ENCODE peak calls at places on chromosomes 11 and 22, in five cellular contexts. One of them, this sample, is unnamed.

GRCh38 chr22:23815781-23816551 is 22.8 kb downstream of the DERL3 start:
- DNase-seq in hepatocyte: no peak
- DNase-seq in OCI-LY7: no peak
- DNase-seq in MM.1S: no peak
- DNase-seq in HCT116: no peak
- DNase-seq in this sample: peak; percentile 5

GRCh38 chr22:49111085-49111484 is 716.6 kb downstream of the BRD1 start:
- DNase-seq in hepatocyte: no peak
- DNase-seq in OCI-LY7: no peak
- DNase-seq in MM.1S: no peak
- DNase-seq in HCT116: no peak
- DNase-seq in this sample: no peak

GRCh38 chr11:62909107-62909894 is 11.9 kb downstream of the CHRM1 start:
- DNase-seq in hepatocyte: peak; percentile 87
- DNase-seq in OCI-LY7: peak; percentile 34
- DNase-seq in MM.1S: peak; percentile 30
- DNase-seq in HCT116: peak; percentile 47
- DNase-seq in this sample: peak; percentile 82

GRCh38 chr11:120303004-120303637 is 22.0 kb upstream of the TLCD5 start:
- DNase-seq in hepatocyte: peak; percentile 91
- DNase-seq in OCI-LY7: peak; percentile 71
- DNase-seq in MM.1S: peak; percentile 77
- DNase-seq in HCT116: peak; percentile 82
- DNase-seq in this sample: peak; percentile 62

GRCh38 chr11:119316017-119316728 is 757 bp downstream of the MCAM start:
- DNase-seq in hepatocyte: no peak
- DNase-seq in OCI-LY7: no peak
- DNase-seq in MM.1S: no peak
- DNase-seq in HCT116: no peak
- DNase-seq in this sample: peak; percentile 92

GRCh38 chr11:44519989-44520737 is 45.3 kb upstream of the CD82 start:
- DNase-seq in hepatocyte: peak; percentile 27
- DNase-seq in OCI-LY7: no peak
- DNase-seq in MM.1S: no peak
- DNase-seq in HCT116: no peak
- DNase-seq in this sample: no peak

GRCh38 chr22:40813912-40814315 is 5.2 kb downstream of the SLC25A17 start:
- DNase-seq in hepatocyte: no peak
- DNase-seq in OCI-LY7: no peak
- DNase-seq in MM.1S: no peak
- DNase-seq in HCT116: no peak
- DNase-seq in this sample: no peak

GRCh38 chr11:116638463-116638862 is 134.3 kb downstream of the BUD13 start:
- DNase-seq in hepatocyte: no peak
- DNase-seq in OCI-LY7: no peak
- DNase-seq in MM.1S: no peak
- DNase-seq in HCT116: no peak
- DNase-seq in this sample: no peak

GRCh38 chr11:1397862-1398505 is 8.2 kb downstream of the BRSK2 start:
- DNase-seq in hepatocyte: no peak
- DNase-seq in OCI-LY7: no peak
- DNase-seq in MM.1S: no peak
- DNase-seq in HCT116: no peak
- DNase-seq in this sample: no peak

GRCh38 chr11:116215471-116216113 is 557.2 kb downstream of the BUD13 start:
- DNase-seq in hepatocyte: no peak
- DNase-seq in OCI-LY7: peak; percentile 13
- DNase-seq in MM.1S: no peak
- DNase-seq in HCT116: no peak
- DNase-seq in this sample: no peak

GRCh38 chr11:41879186-41879738 is 419.8 kb upstream of the LRRC4C start:
- DNase-seq in hepatocyte: no peak
- DNase-seq in OCI-LY7: no peak
- DNase-seq in MM.1S: no peak
- DNase-seq in HCT116: no peak
- DNase-seq in this sample: no peak

GRCh38 chr22:30640839-30641430 is 5.4 kb downstream of the SLC35E4 start:
- DNase-seq in hepatocyte: no peak
- DNase-seq in OCI-LY7: no peak
- DNase-seq in MM.1S: no peak
- DNase-seq in HCT116: no peak
- DNase-seq in this sample: no peak

GRCh38 chr11:82738116-82738515 is 4.5 kb upstream of the FAM181B start:
- DNase-seq in hepatocyte: no peak
- DNase-seq in OCI-LY7: no peak
- DNase-seq in MM.1S: no peak
- DNase-seq in HCT116: no peak
- DNase-seq in this sample: no peak

GRCh38 chr11:121886005-121886739 is 229.8 kb downstream of the BLID start:
- DNase-seq in hepatocyte: no peak
- DNase-seq in OCI-LY7: no peak
- DNase-seq in MM.1S: no peak
- DNase-seq in HCT116: no peak
- DNase-seq in this sample: no peak

GRCh38 chr11:22516136-22516535 is 109.5 kb downstream of the FANCF start:
- DNase-seq in hepatocyte: no peak
- DNase-seq in OCI-LY7: no peak
- DNase-seq in MM.1S: no peak
- DNase-seq in HCT116: no peak
- DNase-seq in this sample: peak; percentile 33

GRCh38 chr11:130827697-130828377 is 88.4 kb downstream of the SNX19 start:
- DNase-seq in hepatocyte: peak; percentile 87
- DNase-seq in OCI-LY7: no peak
- DNase-seq in MM.1S: peak; percentile 84
- DNase-seq in HCT116: peak; percentile 50
- DNase-seq in this sample: peak; percentile 53

GRCh38 chr11:59040607-59041006 is 45.5 kb upstream of the GLYATL1B start:
- DNase-seq in hepatocyte: no peak
- DNase-seq in OCI-LY7: peak; percentile 27
- DNase-seq in MM.1S: peak; percentile 27
- DNase-seq in HCT116: no peak
- DNase-seq in this sample: no peak

GRCh38 chr22:38035530-38035885 is 21.7 kb upstream of the PICK1 start:
- DNase-seq in hepatocyte: no peak
- DNase-seq in OCI-LY7: peak; percentile 22
- DNase-seq in MM.1S: no peak
- DNase-seq in HCT116: no peak
- DNase-seq in this sample: peak; percentile 19

GRCh38 chr22:26691377-26691716 is 34.0 kb downstream of the MIAT start:
- DNase-seq in hepatocyte: no peak
- DNase-seq in OCI-LY7: no peak
- DNase-seq in MM.1S: no peak
- DNase-seq in HCT116: no peak
- DNase-seq in this sample: no peak

GRCh38 chr11:129041611-129042018 is 98.9 kb upstream of the TP53AIP1 start:
- DNase-seq in hepatocyte: no peak
- DNase-seq in OCI-LY7: no peak
- DNase-seq in MM.1S: no peak
- DNase-seq in HCT116: no peak
- DNase-seq in this sample: no peak

GRCh38 chr11:87203907-87204602 is 166.3 kb downstream of the TMEM135 start:
- DNase-seq in hepatocyte: no peak
- DNase-seq in OCI-LY7: no peak
- DNase-seq in MM.1S: no peak
- DNase-seq in HCT116: no peak
- DNase-seq in this sample: no peak

GRCh38 chr11:123904932-123905331 is 3.0 kb downstream of the OR8D4 start:
- DNase-seq in hepatocyte: no peak
- DNase-seq in OCI-LY7: no peak
- DNase-seq in MM.1S: no peak
- DNase-seq in HCT116: no peak
- DNase-seq in this sample: no peak

GRCh38 chr22:22798716-22799115 is 88.9 kb upstream of the IGLL5 start:
- DNase-seq in hepatocyte: no peak
- DNase-seq in OCI-LY7: no peak
- DNase-seq in MM.1S: no peak
- DNase-seq in HCT116: no peak
- DNase-seq in this sample: no peak

GRCh38 chr11:47992959-47993820 is 12.8 kb downstream of the PTPRJ start:
- DNase-seq in hepatocyte: peak; percentile 62
- DNase-seq in OCI-LY7: no peak
- DNase-seq in MM.1S: no peak
- DNase-seq in HCT116: peak; percentile 72
- DNase-seq in this sample: no peak

GRCh38 chr11:19079643-19080440 is 19.3 kb upstream of the MRGPRX2 start:
- DNase-seq in hepatocyte: peak; percentile 19
- DNase-seq in OCI-LY7: no peak
- DNase-seq in MM.1S: no peak
- DNase-seq in HCT116: peak; percentile 47
- DNase-seq in this sample: no peak

GRCh38 chr11:93500759-93501158 is 42.4 kb downstream of the SMCO4 start:
- DNase-seq in hepatocyte: no peak
- DNase-seq in OCI-LY7: no peak
- DNase-seq in MM.1S: no peak
- DNase-seq in HCT116: no peak
- DNase-seq in this sample: no peak

GRCh38 chr11:99513368-99513767 is 492.6 kb downstream of the CNTN5 start:
- DNase-seq in hepatocyte: no peak
- DNase-seq in OCI-LY7: no peak
- DNase-seq in MM.1S: no peak
- DNase-seq in HCT116: no peak
- DNase-seq in this sample: no peak

GRCh38 chr11:61978703-61979661 is 11.5 kb upstream of the FTH1 start:
- DNase-seq in hepatocyte: no peak
- DNase-seq in OCI-LY7: no peak
- DNase-seq in MM.1S: no peak
- DNase-seq in HCT116: no peak
- DNase-seq in this sample: no peak

GRCh38 chr11:128450882-128451647 is 136.3 kb downstream of the ETS1 start:
- DNase-seq in hepatocyte: no peak
- DNase-seq in OCI-LY7: no peak
- DNase-seq in MM.1S: no peak
- DNase-seq in HCT116: no peak
- DNase-seq in this sample: no peak

GRCh38 chr22:48804811-48805301 is 1022.8 kb downstream of the BRD1 start:
- DNase-seq in hepatocyte: no peak
- DNase-seq in OCI-LY7: no peak
- DNase-seq in MM.1S: no peak
- DNase-seq in HCT116: no peak
- DNase-seq in this sample: no peak

GRCh38 chr22:37526376-37526775 is 7.2 kb upstream of the CARD10 start:
- DNase-seq in hepatocyte: no peak
- DNase-seq in OCI-LY7: no peak
- DNase-seq in MM.1S: no peak
- DNase-seq in HCT116: no peak
- DNase-seq in this sample: no peak

GRCh38 chr11:20089796-20090653 is 70.2 kb downstream of the DBX1 start:
- DNase-seq in hepatocyte: peak; percentile 39
- DNase-seq in OCI-LY7: no peak
- DNase-seq in MM.1S: no peak
- DNase-seq in HCT116: no peak
- DNase-seq in this sample: no peak

GRCh38 chr22:42296381-42296853 is 26.0 kb upstream of the TCF20 start:
- DNase-seq in hepatocyte: peak; percentile 53
- DNase-seq in OCI-LY7: peak; percentile 77
- DNase-seq in MM.1S: no peak
- DNase-seq in HCT116: no peak
- DNase-seq in this sample: peak; percentile 90

DNA sequence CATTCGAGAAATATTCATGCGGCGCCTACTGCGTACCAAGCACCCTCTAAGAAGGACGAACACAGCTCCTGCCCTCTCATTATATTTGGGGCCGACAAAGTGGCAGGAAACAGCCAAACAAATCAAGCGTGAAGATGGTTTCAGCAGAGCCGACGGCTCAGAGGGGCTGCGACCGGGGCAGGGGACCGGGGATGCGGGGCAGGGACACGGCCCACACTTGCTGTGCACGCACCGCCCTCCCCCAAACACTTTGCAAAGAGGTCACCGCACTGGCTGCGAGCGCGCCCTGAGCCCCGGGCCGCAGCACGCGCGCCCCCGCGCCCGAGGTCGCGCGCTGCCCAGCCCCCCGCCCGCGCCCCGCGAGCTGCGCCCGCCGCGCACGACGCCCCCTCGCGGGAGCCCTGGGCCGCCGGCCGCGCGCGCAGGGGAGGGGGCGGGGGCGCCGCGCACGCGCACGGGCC is 255 bp upstream of the SYNGR1 start:
- DNase-seq in hepatocyte: peak; percentile 81
- DNase-seq in OCI-LY7: peak; percentile 81
- DNase-seq in MM.1S: no peak
- DNase-seq in HCT116: no peak
- DNase-seq in this sample: peak; percentile 95
- TF ChIP-seq EZH2phosphoT487 in hepatocyte: no peak
- TF ChIP-seq EZH2phosphoT487 in OCI-LY7: no peak
- TF ChIP-seq EZH2phosphoT487 in MM.1S: no peak
- TF ChIP-seq EZH2phosphoT487 in HCT116: no peak
- TF ChIP-seq EZH2phosphoT487 in this sample: no peak

GRCh38 chr11:65086809-65087208 is 2.8 kb downstream of the ZFPL1 start:
- DNase-seq in hepatocyte: no peak
- DNase-seq in OCI-LY7: no peak
- DNase-seq in MM.1S: no peak
- DNase-seq in HCT116: no peak
- DNase-seq in this sample: no peak

GRCh38 chr11:65089621-65090020 is 5.6 kb downstream of the ZFPL1 start:
- DNase-seq in hepatocyte: no peak
- DNase-seq in OCI-LY7: no peak
- DNase-seq in MM.1S: peak; percentile 97
- DNase-seq in HCT116: no peak
- DNase-seq in this sample: no peak

GRCh38 chr11:65087827-65088226 is 3.8 kb downstream of the ZFPL1 start:
- DNase-seq in hepatocyte: no peak
- DNase-seq in OCI-LY7: no peak
- DNase-seq in MM.1S: no peak
- DNase-seq in HCT116: no peak
- DNase-seq in this sample: no peak

GRCh38 chr11:65087216-65087615 is 3.2 kb downstream of the ZFPL1 start:
- DNase-seq in hepatocyte: no peak
- DNase-seq in OCI-LY7: no peak
- DNase-seq in MM.1S: no peak
- DNase-seq in HCT116: no peak
- DNase-seq in this sample: no peak

DNA sequence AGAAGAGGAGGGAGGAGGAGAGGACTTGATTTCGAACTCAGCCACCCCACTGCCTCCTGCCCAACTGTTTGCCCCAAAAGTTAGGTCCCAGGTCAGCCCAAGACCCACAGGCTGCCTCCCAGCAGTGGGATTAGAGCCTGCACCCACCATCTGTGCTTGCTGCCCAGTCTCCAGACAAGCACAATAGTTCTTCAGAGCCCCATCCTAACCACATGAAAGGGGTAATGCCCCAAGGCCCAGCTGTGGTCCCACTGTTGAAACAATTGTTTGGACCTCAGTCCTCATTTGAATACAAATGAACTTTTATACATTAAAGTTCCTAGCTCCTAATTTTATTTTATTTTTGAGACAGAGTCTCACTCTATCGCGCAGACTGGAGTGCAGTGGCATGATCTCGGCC is 5.4 kb upstream of the VPS51 start:
- DNase-seq in hepatocyte: no peak
- DNase-seq in OCI-LY7: no peak
- DNase-seq in MM.1S: peak; percentile 82
- DNase-seq in HCT116: no peak
- DNase-seq in this sample: no peak
- TF ChIP-seq EZH2phosphoT487 in hepatocyte: no peak
- TF ChIP-seq EZH2phosphoT487 in OCI-LY7: no peak
- TF ChIP-seq EZH2phosphoT487 in MM.1S: no peak
- TF ChIP-seq EZH2phosphoT487 in HCT116: no peak
- TF ChIP-seq EZH2phosphoT487 in this sample: no peak

GRCh38 chr11:118259138-118259537 is 5.0 kb downstream of the MPZL2 start:
- DNase-seq in hepatocyte: no peak
- DNase-seq in OCI-LY7: no peak
- DNase-seq in MM.1S: no peak
- DNase-seq in HCT116: no peak
- DNase-seq in this sample: no peak
- TF ChIP-seq EZH2phosphoT487 in hepatocyte: no peak
- TF ChIP-seq EZH2phosphoT487 in OCI-LY7: no peak
- TF ChIP-seq EZH2phosphoT487 in MM.1S: no peak
- TF ChIP-seq EZH2phosphoT487 in HCT116: no peak
- TF ChIP-seq EZH2phosphoT487 in this sample: no peak

GRCh38 chr22:50141891-50142363 is 28.6 kb upstream of the PANX2 start:
- DNase-seq in hepatocyte: no peak
- DNase-seq in OCI-LY7: no peak
- DNase-seq in MM.1S: no peak
- DNase-seq in HCT116: no peak
- DNase-seq in this sample: peak; percentile 54
- TF ChIP-seq EZH2phosphoT487 in hepatocyte: no peak
- TF ChIP-seq EZH2phosphoT487 in OCI-LY7: no peak
- TF ChIP-seq EZH2phosphoT487 in MM.1S: no peak
- TF ChIP-seq EZH2phosphoT487 in HCT116: no peak
- TF ChIP-seq EZH2phosphoT487 in this sample: no peak

This sample was measured in SK-N-SH.